ENCODE peak calls at places on chromosomes 1 and 21, in seven cellular contexts. One of them, this sample, is unnamed.

GRCh38 chr1:61082336-61083013 is at the start of gene NFIA:
- DNase-seq in H9: peak; percentile 57
- DNase-seq in Karpas-422: peak; percentile 69
- DNase-seq in astrocyte: no peak
- DNase-seq in fibroblast of lung: peak; percentile 47
- DNase-seq in mammary epithelial cell: peak; percentile 62
- DNase-seq in HCT116: peak; percentile 49
- DNase-seq in this sample: peak; percentile 75

GRCh38 chr1:22522221-22522743 is 41.0 kb upstream of the EPHA8 start:
- DNase-seq in H9: no peak
- DNase-seq in Karpas-422: no peak
- DNase-seq in astrocyte: no peak
- DNase-seq in fibroblast of lung: no peak
- DNase-seq in mammary epithelial cell: no peak
- DNase-seq in HCT116: no peak
- DNase-seq in this sample: no peak

GRCh38 chr1:236795757-236796719 is 946 bp downstream of the MTR start:
- DNase-seq in H9: no peak
- DNase-seq in Karpas-422: peak; percentile 66
- DNase-seq in astrocyte: peak; percentile 54
- DNase-seq in fibroblast of lung: peak; percentile 61
- DNase-seq in mammary epithelial cell: no peak
- DNase-seq in HCT116: peak; percentile 7
- DNase-seq in this sample: peak; percentile 83

GRCh38 chr1:24315391-24315790 is 3.8 kb upstream of the GRHL3 start:
- DNase-seq in H9: no peak
- DNase-seq in Karpas-422: no peak
- DNase-seq in astrocyte: no peak
- DNase-seq in fibroblast of lung: no peak
- DNase-seq in mammary epithelial cell: peak; percentile 61
- DNase-seq in HCT116: no peak
- DNase-seq in this sample: peak; percentile 33

GRCh38 chr1:85911742-85912141 is 203.5 kb upstream of the ZNHIT6 start:
- DNase-seq in H9: no peak
- DNase-seq in Karpas-422: peak; percentile 46
- DNase-seq in astrocyte: no peak
- DNase-seq in fibroblast of lung: no peak
- DNase-seq in mammary epithelial cell: no peak
- DNase-seq in HCT116: peak; percentile 16
- DNase-seq in this sample: peak; percentile 36

GRCh38 chr1:99756598-99756997 is 9.8 kb downstream of the FRRS1 start:
- DNase-seq in H9: no peak
- DNase-seq in Karpas-422: no peak
- DNase-seq in astrocyte: peak; percentile 80
- DNase-seq in fibroblast of lung: peak; percentile 81
- DNase-seq in mammary epithelial cell: peak; percentile 88
- DNase-seq in HCT116: peak; percentile 51
- DNase-seq in this sample: peak; percentile 75

GRCh38 chr1:184027751-184028682 is 9.5 kb downstream of the COLGALT2 start:
- DNase-seq in H9: no peak
- DNase-seq in Karpas-422: no peak
- DNase-seq in astrocyte: peak; percentile 26
- DNase-seq in fibroblast of lung: peak; percentile 37
- DNase-seq in mammary epithelial cell: no peak
- DNase-seq in HCT116: no peak
- DNase-seq in this sample: no peak

GRCh38 chr1:177309884-177310283 is 139.1 kb downstream of the BRINP2 start:
- DNase-seq in H9: no peak
- DNase-seq in Karpas-422: no peak
- DNase-seq in astrocyte: no peak
- DNase-seq in fibroblast of lung: no peak
- DNase-seq in mammary epithelial cell: no peak
- DNase-seq in HCT116: no peak
- DNase-seq in this sample: peak; percentile 10

GRCh38 chr1:27382950-27383627 is at the start of gene CD164L2:
- DNase-seq in H9: peak; percentile 90
- DNase-seq in Karpas-422: no peak
- DNase-seq in astrocyte: no peak
- DNase-seq in fibroblast of lung: no peak
- DNase-seq in mammary epithelial cell: peak; percentile 54
- DNase-seq in HCT116: no peak
- DNase-seq in this sample: no peak

GRCh38 chr1:231209531-231209930 is 31.5 kb upstream of the GNPAT start:
- DNase-seq in H9: no peak
- DNase-seq in Karpas-422: no peak
- DNase-seq in astrocyte: no peak
- DNase-seq in fibroblast of lung: no peak
- DNase-seq in mammary epithelial cell: no peak
- DNase-seq in HCT116: no peak
- DNase-seq in this sample: no peak

GRCh38 chr1:63593303-63593886 is at the start of gene PGM1:
- DNase-seq in H9: peak; percentile 92
- DNase-seq in Karpas-422: peak; percentile 91
- DNase-seq in astrocyte: peak; percentile 66
- DNase-seq in fibroblast of lung: peak; percentile 79
- DNase-seq in mammary epithelial cell: peak; percentile 83
- DNase-seq in HCT116: peak; percentile 48
- DNase-seq in this sample: peak; percentile 94

GRCh38 chr21:46393941-46394818 is 64.5 kb upstream of the DIP2A start:
- DNase-seq in H9: no peak
- DNase-seq in Karpas-422: no peak
- DNase-seq in astrocyte: no peak
- DNase-seq in fibroblast of lung: peak; percentile 14
- DNase-seq in mammary epithelial cell: no peak
- DNase-seq in HCT116: no peak
- DNase-seq in this sample: no peak

DNA sequence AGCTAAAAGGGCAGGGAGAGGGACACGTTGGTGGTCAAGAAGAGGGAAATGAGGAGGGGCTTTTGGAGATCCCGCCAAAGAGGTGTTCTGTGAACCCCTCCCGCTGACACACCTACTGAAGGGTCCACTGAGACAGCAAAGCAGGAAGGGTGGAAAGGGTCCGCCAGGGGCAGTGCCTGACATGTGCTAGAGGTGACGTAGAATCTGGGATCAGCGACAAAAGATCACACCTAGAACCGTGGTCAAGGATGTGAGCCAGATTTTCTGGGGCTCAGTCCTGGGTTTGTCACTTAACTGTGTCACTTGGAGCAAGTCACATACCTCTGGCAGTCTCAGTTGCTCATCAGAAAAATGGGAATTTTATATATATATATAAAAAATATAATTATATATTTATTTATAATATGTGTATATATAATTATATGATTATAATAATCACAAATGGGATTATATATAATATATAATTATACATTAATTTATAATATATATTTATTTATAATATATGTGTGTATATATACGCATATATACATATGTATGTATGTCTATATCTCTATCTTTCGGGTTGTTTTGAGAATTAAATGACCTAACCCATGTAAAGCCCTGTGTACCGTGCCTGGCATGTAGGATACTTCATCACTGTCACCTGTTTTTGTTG is 34.9 kb upstream of the ATP5PO start:
- DNase-seq in H9: no peak
- DNase-seq in Karpas-422: no peak
- DNase-seq in astrocyte: no peak
- DNase-seq in fibroblast of lung: no peak
- DNase-seq in mammary epithelial cell: no peak
- DNase-seq in HCT116: no peak
- DNase-seq in this sample: no peak
- H3K9ac ChIP-seq in H9: no peak overlapping the region
- H3K9ac ChIP-seq in Karpas-422: no peak overlapping the region
- H3K9ac ChIP-seq in astrocyte: no peak overlapping the region
- H3K9ac ChIP-seq in fibroblast of lung: no peak overlapping the region
- H3K9ac ChIP-seq in mammary epithelial cell: no peak overlapping the region
- H3K9ac ChIP-seq in HCT116: no peak overlapping the region
- H3K9ac ChIP-seq in this sample: no peak overlapping the region

DNA sequence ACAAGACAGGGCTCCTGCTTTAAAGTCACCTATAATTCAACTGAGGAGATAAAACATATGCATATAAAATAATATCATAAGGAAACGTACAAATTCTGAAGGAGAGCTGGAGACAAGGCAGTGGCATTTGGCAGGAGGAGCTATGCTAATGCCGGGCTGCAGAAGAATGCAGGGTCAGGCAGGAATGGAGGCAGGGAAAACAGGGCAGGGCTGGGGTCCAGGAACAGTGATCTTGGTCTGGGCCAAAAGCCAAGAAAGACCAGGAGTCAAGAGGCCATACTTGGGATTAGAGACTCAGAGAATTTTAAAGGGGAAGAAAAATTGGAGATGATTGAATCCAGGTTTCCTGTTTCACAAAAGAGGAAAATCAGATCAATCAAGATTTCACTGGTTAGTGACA is 20.0 kb upstream of the BRDT start:
- DNase-seq in H9: peak; percentile 48
- DNase-seq in Karpas-422: no peak
- DNase-seq in astrocyte: no peak
- DNase-seq in fibroblast of lung: peak; percentile 5
- DNase-seq in mammary epithelial cell: no peak
- DNase-seq in HCT116: no peak
- DNase-seq in this sample: peak; percentile 6
- H2AFZ ChIP-seq in H9: no peak overlapping the region
- H2AFZ ChIP-seq in Karpas-422: no peak overlapping the region
- H2AFZ ChIP-seq in astrocyte: no peak overlapping the region
- H2AFZ ChIP-seq in fibroblast of lung: no peak overlapping the region
- H2AFZ ChIP-seq in mammary epithelial cell: no peak overlapping the region
- H2AFZ ChIP-seq in HCT116: no peak overlapping the region
- H2AFZ ChIP-seq in this sample: peak overlapping the region; percentile 50

GRCh38 chr1:30997463-30998057 is 68.0 kb downstream of the PUM1 start:
- DNase-seq in H9: no peak
- DNase-seq in Karpas-422: no peak
- DNase-seq in astrocyte: no peak
- DNase-seq in fibroblast of lung: no peak
- DNase-seq in mammary epithelial cell: no peak
- DNase-seq in HCT116: no peak
- DNase-seq in this sample: no peak

GRCh38 chr1:30998171-30998570 is 67.3 kb downstream of the PUM1 start:
- DNase-seq in H9: no peak
- DNase-seq in Karpas-422: no peak
- DNase-seq in astrocyte: no peak
- DNase-seq in fibroblast of lung: no peak
- DNase-seq in mammary epithelial cell: no peak
- DNase-seq in HCT116: no peak
- DNase-seq in this sample: no peak

GRCh38 chr1:31003613-31004230 is 61.8 kb downstream of the PUM1 start:
- DNase-seq in H9: no peak
- DNase-seq in Karpas-422: no peak
- DNase-seq in astrocyte: peak; percentile 50
- DNase-seq in fibroblast of lung: peak; percentile 62
- DNase-seq in mammary epithelial cell: no peak
- DNase-seq in HCT116: no peak
- DNase-seq in this sample: no peak

GRCh38 chr1:30995990-30996612 is 69.4 kb downstream of the PUM1 start:
- DNase-seq in H9: no peak
- DNase-seq in Karpas-422: no peak
- DNase-seq in astrocyte: no peak
- DNase-seq in fibroblast of lung: no peak
- DNase-seq in mammary epithelial cell: no peak
- DNase-seq in HCT116: no peak
- DNase-seq in this sample: no peak

GRCh38 chr1:30998887-30999286 is 66.6 kb downstream of the PUM1 start:
- DNase-seq in H9: no peak
- DNase-seq in Karpas-422: no peak
- DNase-seq in astrocyte: no peak
- DNase-seq in fibroblast of lung: no peak
- DNase-seq in mammary epithelial cell: no peak
- DNase-seq in HCT116: no peak
- DNase-seq in this sample: no peak
- H3K79me2 ChIP-seq in H9: peaks cover 7% of the 10 kb centered on the region
- H3K79me2 ChIP-seq in Karpas-422: peaks cover 94% of the 10 kb centered on the region
- H3K79me2 ChIP-seq in astrocyte: peaks cover 94% of the 10 kb centered on the region
- H3K79me2 ChIP-seq in fibroblast of lung: peaks cover 46% of the 10 kb centered on the region
- H3K79me2 ChIP-seq in mammary epithelial cell: peaks cover 92% of the 10 kb centered on the region
- H3K79me2 ChIP-seq in HCT116: peaks cover 97% of the 10 kb centered on the region
- H3K79me2 ChIP-seq in this sample: peaks cover 100% of the 10 kb centered on the region

DNA sequence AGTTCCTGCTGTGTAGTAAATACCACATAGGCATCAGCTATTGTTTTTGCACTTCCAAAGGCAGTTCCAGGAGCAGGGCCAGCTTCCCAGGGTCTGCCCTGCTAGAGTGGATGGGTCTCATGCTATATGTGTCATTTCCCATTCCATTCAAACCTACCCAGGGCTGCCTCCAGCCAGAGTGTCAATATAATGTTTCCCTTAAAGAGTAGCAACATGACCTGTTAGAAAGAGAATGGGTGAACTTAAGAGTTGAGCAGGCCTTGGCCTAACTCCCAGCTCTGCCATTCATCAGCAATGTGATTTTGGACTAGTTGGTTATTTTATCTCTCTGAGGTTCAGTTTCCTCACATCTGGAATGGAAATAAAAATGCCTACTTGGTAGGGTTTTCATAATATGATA is 44.9 kb downstream of the RAB3B start:
- DNase-seq in H9: no peak
- DNase-seq in Karpas-422: no peak
- DNase-seq in astrocyte: peak; percentile 42
- DNase-seq in fibroblast of lung: peak; percentile 50
- DNase-seq in mammary epithelial cell: no peak
- DNase-seq in HCT116: no peak
- DNase-seq in this sample: peak; percentile 50
- H3K9ac ChIP-seq in H9: no peak overlapping the region
- H3K9ac ChIP-seq in Karpas-422: no peak overlapping the region
- H3K9ac ChIP-seq in astrocyte: no peak overlapping the region
- H3K9ac ChIP-seq in fibroblast of lung: no peak overlapping the region
- H3K9ac ChIP-seq in mammary epithelial cell: no peak overlapping the region
- H3K9ac ChIP-seq in HCT116: no peak overlapping the region
- H3K9ac ChIP-seq in this sample: no peak overlapping the region

GRCh38 chr1:172203135-172203823 is 217.2 kb upstream of the C1orf105 start:
- DNase-seq in H9: no peak
- DNase-seq in Karpas-422: no peak
- DNase-seq in astrocyte: peak; percentile 43
- DNase-seq in fibroblast of lung: peak; percentile 52
- DNase-seq in mammary epithelial cell: no peak
- DNase-seq in HCT116: no peak
- DNase-seq in this sample: no peak
- H2AFZ ChIP-seq in H9: no peak overlapping the region
- H2AFZ ChIP-seq in Karpas-422: no peak overlapping the region
- H2AFZ ChIP-seq in astrocyte: peak overlapping the region; percentile 38
- H2AFZ ChIP-seq in fibroblast of lung: peak overlapping the region; percentile 32
- H2AFZ ChIP-seq in mammary epithelial cell: no peak overlapping the region
- H2AFZ ChIP-seq in HCT116: no peak overlapping the region
- H2AFZ ChIP-seq in this sample: no peak overlapping the region

This sample was measured in GM23248.